ENCODE peak calls at places on chromosomes 2 and 18, in eight cellular contexts. M is OCI-LY7, Q is MCF 10A, T is uterus, V is thoracic aorta, F is fibroblast of mammary gland, L is dorsolateral prefrontal cortex, U is neural crest cell. E is an unnamed sample.

GRCh38 chr2:11559786-11560155 is 25.9 kb downstream of the GREB1 start:
- DNase-seq in M (no peak), Q (no peak), T (peak), V (no peak), F (no peak), L (no peak), U (no peak), E (no peak)

GRCh38 chr2:31187166-31187565 is 30.1 kb downstream of the CAPN14 start:
- DNase-seq in M (no peak), Q (no peak), T (no peak), V (no peak), F (no peak), L (no peak), U (no peak), E (no peak)

GRCh38 chr2:133573771-133574170 is 5.5 kb upstream of the NCKAP5 start:
- DNase-seq in M (no peak), Q (no peak), T (no peak), V (no peak), F (no peak), L (no peak), U (no peak), E (no peak)

GRCh38 chr2:159003555-159003954 is 35.1 kb downstream of the TANC1 start:
- DNase-seq in M (no peak), Q (no peak), T (no peak), V (no peak), F (no peak), L (no peak), U (no peak), E (no peak)

GRCh38 chr18:64253222-64253621 is 104.3 kb upstream of the LINC00305 start:
- DNase-seq in M (no peak), Q (no peak), T (no peak), V (no peak), F (no peak), L (no peak), U (no peak), E (no peak)

GRCh38 chr2:64525323-64525625 is 1.1 kb downstream of the AFTPH start:
- DNase-seq in M (peak), Q (peak), T (no peak), V (no peak), F (no peak), L (no peak), U (no peak), E (peak)

GRCh38 chr2:96171836-96172235 is 26.6 kb upstream of the DUSP2 start:
- DNase-seq in M (no peak), Q (no peak), T (no peak), V (no peak), F (no peak), L (no peak), U (no peak), E (no peak)

GRCh38 chr2:213285404-213285803 is 1.1 kb downstream of the SPAG16 start:
- DNase-seq in M (no peak), Q (no peak), T (no peak), V (no peak), F (no peak), L (no peak), U (no peak), E (no peak)

GRCh38 chr2:239190346-239190745 is 210.5 kb downstream of the HDAC4 start:
- DNase-seq in M (no peak), Q (no peak), T (peak), V (no peak), F (no peak), L (no peak), U (no peak), E (no peak)

GRCh38 chr2:239222346-239223028 is 178.3 kb downstream of the HDAC4 start:
- DNase-seq in M (no peak), Q (peak), T (no peak), V (no peak), F (peak), L (no peak), U (no peak), E (no peak)

GRCh38 chr2:37590119-37590571 is 81.3 kb downstream of the CDC42EP3 start:
- DNase-seq in M (no peak), Q (peak), T (no peak), V (no peak), F (peak), L (no peak), U (no peak), E (no peak)

GRCh38 chr2:3115301-3116042 is 262.1 kb downstream of the EIPR1 start:
- DNase-seq in M (no peak), Q (no peak), T (no peak), V (no peak), F (no peak), L (no peak), U (no peak), E (no peak)

GRCh38 chr2:199943373-199943772 is 11.9 kb downstream of the TYW5 start:
- DNase-seq in M (no peak), Q (no peak), T (no peak), V (no peak), F (no peak), L (no peak), U (no peak), E (no peak)

GRCh38 chr2:199936554-199936953 is 18.7 kb downstream of the TYW5 start:
- DNase-seq in M (no peak), Q (no peak), T (no peak), V (no peak), F (no peak), L (no peak), U (no peak), E (no peak)

GRCh38 chr2:199946196-199946595 is 9.1 kb downstream of the TYW5 start:
- DNase-seq in M (no peak), Q (no peak), T (no peak), V (no peak), F (no peak), L (no peak), U (no peak), E (no peak)

DNA sequence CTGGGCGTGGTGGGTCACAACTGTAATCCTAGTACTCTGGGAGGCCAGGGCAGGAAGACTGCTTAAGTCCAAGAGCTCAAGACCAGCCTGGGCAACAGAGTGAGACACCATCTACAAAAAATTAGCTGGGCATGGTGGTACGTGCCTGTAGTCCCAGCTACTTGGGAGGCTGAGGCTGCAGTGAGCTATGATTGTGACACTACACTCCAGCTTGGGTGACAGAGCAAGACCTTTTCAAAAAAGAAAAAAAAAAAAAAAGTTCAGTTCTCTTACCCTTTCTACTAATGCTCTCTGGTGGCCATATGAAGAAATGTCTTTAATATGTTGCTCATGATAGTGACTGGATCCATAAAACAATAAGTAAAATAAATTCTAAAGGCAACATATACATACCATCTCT is 14.9 kb downstream of the TYW5 start:
- DNase-seq in M (peak), Q (peak), T (no peak), V (no peak), F (peak), L (no peak), U (no peak), E (no peak)
- TF ChIP-seq CTCF in M (peak), Q (peak), T (no peak), V (no peak), F (peak), L (peak), U (peak), E (no peak)

DNA sequence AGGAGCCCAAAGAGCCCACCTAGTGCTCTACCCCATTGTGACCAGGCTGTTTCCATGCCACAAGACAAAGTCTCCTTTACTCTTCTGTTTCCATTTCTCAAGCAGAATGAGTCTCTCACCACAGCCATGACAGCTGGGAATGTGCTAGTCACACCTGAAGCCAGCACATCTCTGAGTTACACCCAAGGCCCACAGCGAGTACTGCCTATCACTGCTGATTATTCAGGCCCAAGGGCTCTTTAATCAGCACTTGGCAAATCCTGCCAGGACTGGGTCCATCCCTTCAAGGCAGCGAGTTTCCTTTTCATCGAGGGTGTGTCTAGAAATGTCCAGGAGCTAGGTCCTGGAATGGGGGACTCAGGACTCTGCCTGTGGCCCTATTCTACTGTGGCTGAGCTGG is 14.6 kb upstream of the PPP1R1C start:
- DNase-seq in M (no peak), Q (no peak), T (no peak), V (no peak), F (no peak), L (no peak), U (no peak), E (no peak)
- TF ChIP-seq CTCF in M (no peak), Q (no peak), T (no peak), V (no peak), F (no peak), L (no peak), U (no peak), E (no peak)

DNA sequence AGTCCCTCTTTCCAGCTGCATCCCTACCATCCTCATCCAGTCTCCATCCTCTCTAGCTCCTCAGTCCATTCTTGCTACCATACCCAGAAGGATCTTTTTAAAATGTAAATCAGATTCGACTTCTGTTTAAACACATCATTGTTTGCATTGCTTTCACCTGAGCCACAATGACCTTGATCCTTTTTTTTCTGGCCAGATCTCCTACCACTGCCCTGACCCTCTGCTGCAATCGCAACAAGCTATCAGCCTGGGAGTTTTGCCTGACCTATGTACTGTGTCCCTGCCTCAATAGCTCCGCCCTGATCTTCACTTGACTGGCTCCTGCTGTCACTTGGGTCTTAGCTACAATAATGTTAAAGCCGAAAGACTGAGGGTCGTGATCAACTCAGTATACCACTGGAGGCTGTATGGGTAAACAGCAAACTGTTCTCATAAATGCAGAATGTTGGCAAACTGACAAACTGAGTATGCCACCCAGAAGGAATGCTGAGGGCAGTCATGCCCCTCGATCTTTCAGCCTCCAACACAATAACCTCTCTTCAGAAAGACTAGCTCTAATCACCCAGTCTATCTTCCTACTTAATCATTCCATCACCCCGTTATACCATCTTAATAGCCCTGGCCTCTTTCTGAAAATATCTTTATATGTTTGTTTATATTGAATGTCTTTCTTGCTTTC is 2.6 kb upstream of the RBM43 start:
- DNase-seq in M (no peak), Q (no peak), T (no peak), V (no peak), F (no peak), L (no peak), U (no peak), E (no peak)
- TF ChIP-seq CTCF in M (no peak), Q (no peak), T (no peak), V (no peak), F (no peak), L (no peak), U (no peak), E (no peak)

GRCh38 chr2:191869781-191870180 is 22.9 kb upstream of the CAVIN2 start:
- DNase-seq in M (no peak), Q (no peak), T (no peak), V (no peak), F (peak), L (no peak), U (no peak), E (no peak)
- TF ChIP-seq CTCF in M (no peak), Q (peak), T (no peak), V (no peak), F (no peak), L (peak), U (no peak), E (no peak)

DNA sequence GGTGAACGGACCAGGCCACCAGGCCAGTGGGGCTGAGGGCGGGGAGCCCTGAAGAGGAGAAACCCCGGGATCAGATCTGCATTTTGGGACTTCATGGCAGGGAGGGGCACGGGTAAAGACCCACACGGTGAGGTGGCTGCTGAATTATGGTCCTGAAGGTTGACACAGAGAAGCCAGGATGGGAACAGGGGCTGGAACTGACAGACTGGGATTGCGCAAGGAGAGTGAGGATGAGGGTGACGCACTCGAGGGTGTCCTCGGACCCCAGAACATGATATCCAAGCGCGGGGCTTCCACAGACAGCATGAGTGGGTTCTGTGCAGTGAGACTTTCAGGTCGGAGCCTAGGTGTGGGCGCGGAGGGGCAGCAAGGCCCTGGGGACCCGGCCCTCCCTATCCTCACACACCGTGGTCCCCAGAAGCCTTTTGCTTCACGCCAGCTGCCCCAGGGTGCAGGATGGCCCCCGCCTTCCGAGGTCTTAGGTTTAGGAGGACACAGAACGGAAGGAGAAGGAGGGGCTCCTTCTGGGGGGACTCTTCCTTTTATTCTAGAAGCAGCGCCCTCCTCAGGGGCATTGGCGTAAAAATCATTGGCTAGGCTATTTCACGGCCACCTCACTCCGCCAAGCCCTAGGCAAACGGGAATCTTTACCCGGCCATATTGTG is 416.8 kb upstream of the HS6ST1 start:
- DNase-seq in M (no peak), Q (no peak), T (no peak), V (no peak), F (no peak), L (no peak), U (no peak), E (no peak)
- TF ChIP-seq CTCF in M (peak), Q (no peak), T (no peak), V (no peak), F (no peak), L (no peak), U (no peak), E (no peak)

DNA sequence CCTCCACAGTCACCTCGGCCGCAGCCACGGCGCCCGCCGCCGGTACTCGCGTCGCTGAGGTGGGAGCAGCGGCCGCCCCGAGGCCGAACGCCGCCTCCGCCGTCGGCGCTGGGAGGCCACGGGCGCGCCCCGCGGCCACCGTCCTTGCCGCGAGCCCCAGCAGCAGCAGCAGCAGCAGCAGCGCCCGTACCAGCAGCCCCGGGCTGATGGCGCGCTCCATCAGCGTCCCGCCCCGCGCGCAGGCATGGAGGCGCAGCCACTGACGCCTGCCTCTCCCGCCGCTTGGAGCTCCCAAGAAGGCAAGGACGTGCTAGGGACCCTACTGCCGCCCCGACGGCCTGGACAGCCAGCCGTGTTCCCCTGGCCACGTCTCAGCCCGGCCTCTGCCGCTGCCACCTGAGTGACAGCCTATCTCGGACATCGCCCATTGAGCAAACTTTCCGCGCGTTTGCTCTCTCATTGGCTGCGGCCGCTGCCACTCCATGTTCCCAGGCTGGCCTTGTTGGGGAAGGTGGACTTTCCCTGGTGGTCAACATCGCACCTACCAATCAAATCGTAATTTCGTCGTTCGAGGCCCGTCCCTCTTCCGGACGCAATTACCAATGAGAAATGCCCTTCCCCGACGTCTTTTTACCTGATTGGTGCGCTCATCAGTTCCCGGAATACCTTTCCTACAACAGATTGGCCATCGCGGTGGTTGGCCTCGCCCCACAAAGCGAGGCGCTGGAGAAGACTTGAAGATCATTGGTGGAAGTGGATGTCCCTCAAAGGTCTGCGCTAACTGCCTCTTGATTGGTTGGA is at the start of gene EIF2AK3:
- DNase-seq in M (peak), Q (peak), T (peak), V (peak), F (peak), L (peak), U (peak), E (peak)
- TF ChIP-seq CTCF in M (no peak), Q (no peak), T (peak), V (no peak), F (no peak), L (peak), U (peak), E (no peak)

GRCh38 chr2:120914839-120915521 is 179.3 kb downstream of the GLI2 start:
- DNase-seq in M (no peak), Q (peak), T (peak), V (peak), F (peak), L (no peak), U (no peak), E (no peak)
- TF ChIP-seq CTCF in M (no peak), Q (no peak), T (no peak), V (peak), F (no peak), L (no peak), U (no peak), E (no peak)

DNA sequence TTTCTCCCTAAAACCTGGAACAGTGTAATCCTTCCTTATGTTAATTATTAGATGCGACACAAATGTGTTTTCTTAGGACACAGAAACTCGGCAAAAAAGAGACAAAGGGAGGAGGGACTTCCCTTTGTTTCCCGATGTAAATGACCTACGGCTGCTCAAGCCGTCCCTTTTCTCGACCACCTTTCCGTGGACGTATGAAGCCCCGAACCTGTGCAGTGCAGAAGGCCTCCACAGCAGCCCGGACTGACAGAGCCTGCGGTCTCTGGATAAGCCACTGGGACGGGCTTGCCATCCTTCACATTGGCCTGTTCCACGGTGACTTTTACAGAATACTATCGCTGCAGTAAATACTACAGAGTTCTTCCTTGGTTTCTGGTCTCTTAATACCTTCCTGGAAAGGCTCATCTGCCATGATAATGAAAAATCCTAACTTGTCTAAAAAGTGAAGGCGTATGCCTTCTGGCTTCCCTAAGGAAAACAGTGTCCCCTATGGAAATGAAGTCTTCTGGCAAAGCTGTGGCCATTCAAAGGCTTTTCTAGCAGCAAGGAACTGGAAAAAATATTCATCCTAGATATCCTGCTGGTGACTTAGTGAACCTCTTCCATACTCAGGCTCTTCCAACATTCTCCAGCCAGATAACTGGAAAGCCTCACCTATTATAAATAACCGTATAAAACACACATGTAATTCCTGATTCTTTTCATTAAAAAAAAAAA is 84.9 kb downstream of the RBMS1 start:
- DNase-seq in M (no peak), Q (no peak), T (no peak), V (no peak), F (no peak), L (peak), U (no peak), E (no peak)
- TF ChIP-seq CTCF in M (no peak), Q (no peak), T (peak), V (no peak), F (no peak), L (no peak), U (peak), E (no peak)

GRCh38 chr2:80304522-80304878 is at the start of gene LRRTM1:
- DNase-seq in M (no peak), Q (no peak), T (no peak), V (no peak), F (no peak), L (peak), U (peak), E (no peak)
- TF ChIP-seq CTCF in M (no peak), Q (no peak), T (no peak), V (no peak), F (no peak), L (peak), U (no peak), E (no peak)